ENCODE peak calls at places on chromosomes 16 and 17, in seven cellular contexts. G is fibroblast of villous mesenchyme, U is OCI-LY7, J is aorta, S is A549, P is fibroblast of lung, K is skeletal muscle cell. W is an unnamed sample.

GRCh38 chr16:13919330-13919682 is 648 bp upstream of the ERCC4 start:
- DNase-seq in G (no peak), U (peak), J (no peak), S (peak), P (peak), K (no peak), W (peak)

GRCh38 chr17:45019177-45019711 is 32.2 kb downstream of the DCAKD start:
- DNase-seq in G (no peak), U (peak), J (peak), S (peak), P (peak), K (no peak), W (peak)

GRCh38 chr16:66326995-66327513 is 39.4 kb upstream of the CDH5 start:
- DNase-seq in G (no peak), U (no peak), J (no peak), S (no peak), P (no peak), K (no peak), W (no peak)

GRCh38 chr16:9049241-9049640 is 42.2 kb upstream of the HAPSTR1 start:
- DNase-seq in G (peak), U (no peak), J (no peak), S (no peak), P (peak), K (peak), W (peak)

GRCh38 chr16:17379121-17379571 is 91.6 kb downstream of the XYLT1 start:
- DNase-seq in G (peak), U (no peak), J (peak), S (no peak), P (peak), K (no peak), W (peak)

GRCh38 chr17:21287703-21288449 is 3.4 kb downstream of the MAP2K3 start:
- DNase-seq in G (peak), U (peak), J (peak), S (peak), P (peak), K (peak), W (peak)

GRCh38 chr17:8916470-8916869 is 49.0 kb upstream of the PIK3R6 start:
- DNase-seq in G (no peak), U (no peak), J (no peak), S (no peak), P (no peak), K (no peak), W (no peak)

GRCh38 chr16:72554935-72555334 is 383.0 kb upstream of the PMFBP1 start:
- DNase-seq in G (peak), U (no peak), J (no peak), S (no peak), P (no peak), K (no peak), W (peak)

GRCh38 chr17:4610162-4610561 is 25.8 kb downstream of the SMTNL2 start:
- DNase-seq in G (no peak), U (no peak), J (no peak), S (no peak), P (no peak), K (no peak), W (no peak)

GRCh38 chr16:88970539-88971065 is 6.4 kb downstream of the CBFA2T3 start:
- DNase-seq in G (no peak), U (peak), J (no peak), S (no peak), P (no peak), K (no peak), W (no peak)

GRCh38 chr16:13036600-13036999 is 135.2 kb downstream of the SHISA9 start:
- DNase-seq in G (peak), U (peak), J (no peak), S (peak), P (peak), K (no peak), W (peak)

GRCh38 chr16:1372292-1372950 is 20.7 kb downstream of the GNPTG start:
- DNase-seq in G (no peak), U (no peak), J (no peak), S (no peak), P (no peak), K (no peak), W (no peak)

GRCh38 chr16:30027588-30028437 is 3.3 kb downstream of the TLCD3B start:
- DNase-seq in G (no peak), U (no peak), J (no peak), S (no peak), P (no peak), K (no peak), W (no peak)

GRCh38 chr16:15933781-15934180 is 15.6 kb upstream of the ABCC1 start:
- DNase-seq in G (no peak), U (no peak), J (no peak), S (no peak), P (no peak), K (no peak), W (no peak)

GRCh38 chr17:9421525-9421924 is 154.1 kb downstream of the STX8 start:
- DNase-seq in G (no peak), U (no peak), J (no peak), S (no peak), P (no peak), K (no peak), W (no peak)

GRCh38 chr17:19386974-19387920 is at the start of gene MFAP4:
- DNase-seq in G (peak), U (no peak), J (peak), S (no peak), P (peak), K (peak), W (peak)

GRCh38 chr17:72603346-72604242 is 482.8 kb downstream of the SOX9 start:
- DNase-seq in G (no peak), U (no peak), J (no peak), S (no peak), P (peak), K (no peak), W (peak)

GRCh38 chr16:27722892-27723450 is 173.0 kb downstream of the KATNIP start:
- DNase-seq in G (no peak), U (no peak), J (peak), S (no peak), P (no peak), K (no peak), W (no peak)

GRCh38 chr17:47063475-47063874 is 84.4 kb upstream of the RPRML start:
- DNase-seq in G (no peak), U (no peak), J (no peak), S (no peak), P (no peak), K (no peak), W (no peak)

GRCh38 chr17:67546578-67547527 is 169.8 kb downstream of the PITPNC1 start:
- DNase-seq in G (peak), U (peak), J (peak), S (no peak), P (peak), K (no peak), W (no peak)

GRCh38 chr17:27522028-27522639 is 65.9 kb downstream of the KSR1 start:
- DNase-seq in G (peak), U (no peak), J (no peak), S (no peak), P (no peak), K (no peak), W (no peak)

GRCh38 chr16:60107467-60107866 is 1373.4 kb upstream of the GOT2 start:
- DNase-seq in G (no peak), U (no peak), J (no peak), S (no peak), P (peak), K (no peak), W (peak)

GRCh38 chr16:89720520-89720858 is 209 bp downstream of the VPS9D1 start:
- DNase-seq in G (peak), U (no peak), J (no peak), S (no peak), P (peak), K (no peak), W (no peak)

GRCh38 chr17:81500026-81500425 is 12.6 kb downstream of the ACTG1 start:
- DNase-seq in G (no peak), U (no peak), J (no peak), S (no peak), P (no peak), K (no peak), W (no peak)
- H3K4me3 ChIP-seq in G (no peak), U (no peak), J (no peak), S (no peak), P (no peak), K (no peak), W (no peak)

GRCh38 chr16:11203111-11203623 is 52.8 kb downstream of the SOCS1 start:
- DNase-seq in G (no peak), U (no peak), J (no peak), S (no peak), P (no peak), K (no peak), W (no peak)
- H3K4me3 ChIP-seq in G (no peak), U (no peak), J (no peak), S (no peak), P (no peak), K (no peak), W (no peak)

GRCh38 chr17:15278381-15278780 is 13.3 kb upstream of the PMP22 start:
- DNase-seq in G (no peak), U (no peak), J (no peak), S (no peak), P (peak), K (no peak), W (no peak)
- H3K4me3 ChIP-seq in G (no peak), U (no peak), J (no peak), S (peak), P (no peak), K (peak), W (peak)

GRCh38 chr17:48589060-48589830 is 796 bp downstream of the HOXB3 start:
- DNase-seq in G (no peak), U (no peak), J (no peak), S (no peak), P (no peak), K (no peak), W (no peak)
- H3K4me3 ChIP-seq in G (peak), U (no peak), J (no peak), S (no peak), P (peak), K (peak), W (peak)